ENCODE peak calls at places on chromosomes 4 and X, in six cellular contexts. One of them, this sample, is unnamed.

GRCh38 chr4:7043521-7044414 is 596 bp downstream of the TADA2B start:
- DNase-seq in CD8-positive, alpha-beta T cell: peak; percentile 51
- DNase-seq in fibroblast of lung: peak; percentile 48
- DNase-seq in neural progenitor cell: no peak
- DNase-seq in tibial nerve: no peak
- DNase-seq in kidney: peak; percentile 90
- DNase-seq in this sample: peak; percentile 37

GRCh38 chr4:143692241-143692640 is 8.2 kb downstream of the FREM3 start:
- DNase-seq in CD8-positive, alpha-beta T cell: no peak
- DNase-seq in fibroblast of lung: no peak
- DNase-seq in neural progenitor cell: no peak
- DNase-seq in tibial nerve: no peak
- DNase-seq in kidney: no peak
- DNase-seq in this sample: no peak

GRCh38 chrX:80312448-80312847 is 107.8 kb upstream of the TENT5D start:
- DNase-seq in CD8-positive, alpha-beta T cell: no peak
- DNase-seq in fibroblast of lung: no peak
- DNase-seq in neural progenitor cell: no peak
- DNase-seq in tibial nerve: no peak
- DNase-seq in kidney: no peak
- DNase-seq in this sample: no peak

GRCh38 chr4:110865611-110866254 is 242.9 kb upstream of the PITX2 start:
- DNase-seq in CD8-positive, alpha-beta T cell: no peak
- DNase-seq in fibroblast of lung: peak; percentile 92
- DNase-seq in neural progenitor cell: no peak
- DNase-seq in tibial nerve: no peak
- DNase-seq in kidney: no peak
- DNase-seq in this sample: peak; percentile 90

GRCh38 chr4:180790471-180790870 is 1452.7 kb upstream of the TENM3 start:
- DNase-seq in CD8-positive, alpha-beta T cell: no peak
- DNase-seq in fibroblast of lung: no peak
- DNase-seq in neural progenitor cell: no peak
- DNase-seq in tibial nerve: no peak
- DNase-seq in kidney: no peak
- DNase-seq in this sample: no peak

GRCh38 chr4:76485450-76485849 is 50.4 kb downstream of the SHROOM3 start:
- DNase-seq in CD8-positive, alpha-beta T cell: no peak
- DNase-seq in fibroblast of lung: peak; percentile 56
- DNase-seq in neural progenitor cell: peak; percentile 40
- DNase-seq in tibial nerve: no peak
- DNase-seq in kidney: no peak
- DNase-seq in this sample: no peak

GRCh38 chr4:41069268-41069667 is 145.1 kb downstream of the APBB2 start:
- DNase-seq in CD8-positive, alpha-beta T cell: no peak
- DNase-seq in fibroblast of lung: peak; percentile 73
- DNase-seq in neural progenitor cell: no peak
- DNase-seq in tibial nerve: no peak
- DNase-seq in kidney: no peak
- DNase-seq in this sample: no peak

GRCh38 chrX:122133478-122133877 is 1050.6 kb upstream of the GRIA3 start:
- DNase-seq in CD8-positive, alpha-beta T cell: no peak
- DNase-seq in fibroblast of lung: no peak
- DNase-seq in neural progenitor cell: no peak
- DNase-seq in tibial nerve: no peak
- DNase-seq in kidney: no peak
- DNase-seq in this sample: no peak

GRCh38 chr4:184371390-184371787 is 103.0 kb downstream of the IRF2 start:
- DNase-seq in CD8-positive, alpha-beta T cell: no peak
- DNase-seq in fibroblast of lung: no peak
- DNase-seq in neural progenitor cell: no peak
- DNase-seq in tibial nerve: no peak
- DNase-seq in kidney: no peak
- DNase-seq in this sample: no peak

GRCh38 chr4:184826315-184827266 is 823 bp upstream of the ACSL1 start:
- DNase-seq in CD8-positive, alpha-beta T cell: peak; percentile 62
- DNase-seq in fibroblast of lung: peak; percentile 26
- DNase-seq in neural progenitor cell: peak; percentile 21
- DNase-seq in tibial nerve: no peak
- DNase-seq in kidney: peak; percentile 84
- DNase-seq in this sample: no peak

GRCh38 chr4:183288955-183289354 is 31.1 kb downstream of the CLDN22 start:
- DNase-seq in CD8-positive, alpha-beta T cell: no peak
- DNase-seq in fibroblast of lung: no peak
- DNase-seq in neural progenitor cell: no peak
- DNase-seq in tibial nerve: no peak
- DNase-seq in kidney: no peak
- DNase-seq in this sample: no peak

GRCh38 chrX:13864264-13864663 is 47.4 kb upstream of the GPM6B start:
- DNase-seq in CD8-positive, alpha-beta T cell: no peak
- DNase-seq in fibroblast of lung: peak; percentile 51
- DNase-seq in neural progenitor cell: no peak
- DNase-seq in tibial nerve: no peak
- DNase-seq in kidney: no peak
- DNase-seq in this sample: peak; percentile 54

GRCh38 chr4:89839558-89839957 is 2.6 kb upstream of the SNCA start:
- DNase-seq in CD8-positive, alpha-beta T cell: no peak
- DNase-seq in fibroblast of lung: no peak
- DNase-seq in neural progenitor cell: no peak
- DNase-seq in tibial nerve: no peak
- DNase-seq in kidney: no peak
- DNase-seq in this sample: no peak

GRCh38 chr4:89836897-89837384 is at the start of gene SNCA:
- DNase-seq in CD8-positive, alpha-beta T cell: peak; percentile 6
- DNase-seq in fibroblast of lung: peak; percentile 69
- DNase-seq in neural progenitor cell: peak; percentile 88
- DNase-seq in tibial nerve: peak; percentile 28
- DNase-seq in kidney: peak; percentile 80
- DNase-seq in this sample: no peak

GRCh38 chr4:89836031-89836777 is 757 bp downstream of the SNCA start:
- DNase-seq in CD8-positive, alpha-beta T cell: no peak
- DNase-seq in fibroblast of lung: no peak
- DNase-seq in neural progenitor cell: peak; percentile 31
- DNase-seq in tibial nerve: no peak
- DNase-seq in kidney: no peak
- DNase-seq in this sample: no peak

GRCh38 chr4:89837385-89837995 is 529 bp upstream of the SNCA start:
- DNase-seq in CD8-positive, alpha-beta T cell: no peak
- DNase-seq in fibroblast of lung: peak; percentile 27
- DNase-seq in neural progenitor cell: peak; percentile 72
- DNase-seq in tibial nerve: no peak
- DNase-seq in kidney: peak; percentile 74
- DNase-seq in this sample: no peak

DNA sequence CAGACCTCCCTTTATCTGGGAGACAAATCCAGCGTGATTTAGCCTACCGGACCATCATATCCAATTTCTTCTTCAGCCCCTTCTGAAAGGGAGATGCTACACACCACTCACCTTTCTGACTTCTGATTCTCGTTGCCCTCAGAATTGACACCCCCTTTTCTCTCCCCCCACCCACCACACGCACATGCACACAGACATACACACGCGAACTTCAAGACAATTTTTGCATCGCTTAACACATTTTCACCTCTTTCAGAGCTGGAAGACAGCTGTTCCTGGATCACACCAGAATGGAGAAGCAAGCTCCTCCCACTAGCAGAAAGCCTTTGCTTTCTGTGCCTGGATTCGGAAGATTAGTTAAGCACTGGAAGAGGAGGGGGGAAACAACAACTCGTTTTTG is 1.0 kb upstream of the SNCA start:
- DNase-seq in CD8-positive, alpha-beta T cell: no peak
- DNase-seq in fibroblast of lung: peak; percentile 4
- DNase-seq in neural progenitor cell: peak; percentile 58
- DNase-seq in tibial nerve: no peak
- DNase-seq in kidney: no peak
- DNase-seq in this sample: no peak
- H3K4me3 ChIP-seq in CD8-positive, alpha-beta T cell: peak overlapping the region; percentile 47
- H3K4me3 ChIP-seq in fibroblast of lung: no peak overlapping the region
- H3K4me3 ChIP-seq in neural progenitor cell: peak overlapping the region; percentile 70
- H3K4me3 ChIP-seq in tibial nerve: peak overlapping the region; percentile 58
- H3K4me3 ChIP-seq in kidney: peak overlapping the region; percentile 63
- H3K4me3 ChIP-seq in this sample: no peak overlapping the region

GRCh38 chr4:99879458-99879857 is 14.8 kb downstream of the LAMTOR3 start:
- DNase-seq in CD8-positive, alpha-beta T cell: no peak
- DNase-seq in fibroblast of lung: no peak
- DNase-seq in neural progenitor cell: no peak
- DNase-seq in tibial nerve: no peak
- DNase-seq in kidney: no peak
- DNase-seq in this sample: no peak

GRCh38 chr4:99887837-99888236 is 6.4 kb downstream of the LAMTOR3 start:
- DNase-seq in CD8-positive, alpha-beta T cell: no peak
- DNase-seq in fibroblast of lung: peak; percentile 19
- DNase-seq in neural progenitor cell: peak; percentile 19
- DNase-seq in tibial nerve: no peak
- DNase-seq in kidney: no peak
- DNase-seq in this sample: peak; percentile 63

GRCh38 chr4:99886146-99886545 is 8.1 kb downstream of the LAMTOR3 start:
- DNase-seq in CD8-positive, alpha-beta T cell: no peak
- DNase-seq in fibroblast of lung: peak; percentile 76
- DNase-seq in neural progenitor cell: no peak
- DNase-seq in tibial nerve: no peak
- DNase-seq in kidney: no peak
- DNase-seq in this sample: peak; percentile 70

GRCh38 chr4:99885687-99886086 is 8.5 kb downstream of the LAMTOR3 start:
- DNase-seq in CD8-positive, alpha-beta T cell: no peak
- DNase-seq in fibroblast of lung: no peak
- DNase-seq in neural progenitor cell: no peak
- DNase-seq in tibial nerve: no peak
- DNase-seq in kidney: no peak
- DNase-seq in this sample: no peak

DNA sequence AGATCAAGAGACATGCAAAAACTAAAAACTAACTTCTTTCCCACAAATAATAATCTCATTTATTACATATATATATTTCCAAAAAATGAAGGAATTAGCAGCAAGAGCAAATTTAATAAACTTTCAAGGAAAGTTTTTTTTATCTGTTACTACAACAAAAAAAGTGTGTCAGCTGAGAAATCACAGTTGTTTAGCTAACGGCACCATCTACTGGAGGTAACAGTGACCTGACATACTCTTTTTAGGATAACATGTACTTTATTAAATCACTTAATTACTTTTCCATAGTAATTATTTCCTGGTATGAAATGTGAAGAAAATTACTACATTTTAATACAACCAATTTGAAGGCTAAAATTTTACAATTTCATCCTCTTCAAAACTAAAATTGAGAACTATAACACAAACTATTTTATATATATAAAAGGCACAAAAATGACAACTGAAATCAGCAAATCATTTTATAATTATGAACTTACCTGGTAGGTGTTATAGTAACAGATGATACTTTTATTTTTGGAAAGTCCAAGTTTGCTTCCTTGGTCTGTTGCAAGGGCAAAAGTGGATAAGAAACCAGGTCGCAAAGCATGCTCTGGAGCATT is 9.1 kb downstream of the LAMTOR3 start:
- DNase-seq in CD8-positive, alpha-beta T cell: peak; percentile 20
- DNase-seq in fibroblast of lung: peak; percentile 34
- DNase-seq in neural progenitor cell: peak; percentile 55
- DNase-seq in tibial nerve: no peak
- DNase-seq in kidney: no peak
- DNase-seq in this sample: peak; percentile 60
- TF ChIP-seq CTCF in CD8-positive, alpha-beta T cell: peak; percentile 67
- TF ChIP-seq CTCF in fibroblast of lung: peak; percentile 42
- TF ChIP-seq CTCF in neural progenitor cell: peak; percentile 68
- TF ChIP-seq CTCF in tibial nerve: peak; percentile 15
- TF ChIP-seq CTCF in kidney: peak; percentile 43
- TF ChIP-seq CTCF in this sample: peak; percentile 43

GRCh38 chr4:127518022-127518421 is 114.7 kb upstream of the INTU start:
- DNase-seq in CD8-positive, alpha-beta T cell: no peak
- DNase-seq in fibroblast of lung: no peak
- DNase-seq in neural progenitor cell: no peak
- DNase-seq in tibial nerve: no peak
- DNase-seq in kidney: no peak
- DNase-seq in this sample: no peak
- H3K4me3 ChIP-seq in CD8-positive, alpha-beta T cell: no peak overlapping the region
- H3K4me3 ChIP-seq in fibroblast of lung: no peak overlapping the region
- H3K4me3 ChIP-seq in neural progenitor cell: no peak overlapping the region
- H3K4me3 ChIP-seq in tibial nerve: no peak overlapping the region
- H3K4me3 ChIP-seq in kidney: no peak overlapping the region
- H3K4me3 ChIP-seq in this sample: no peak overlapping the region

GRCh38 chrX:135707880-135708279 is 5.6 kb upstream of the CT45A1 start:
- DNase-seq in CD8-positive, alpha-beta T cell: peak; percentile 12
- DNase-seq in fibroblast of lung: no peak
- DNase-seq in neural progenitor cell: peak; percentile 20
- DNase-seq in tibial nerve: no peak
- DNase-seq in kidney: no peak
- DNase-seq in this sample: no peak
- TF ChIP-seq CTCF in CD8-positive, alpha-beta T cell: no peak
- TF ChIP-seq CTCF in fibroblast of lung: no peak
- TF ChIP-seq CTCF in neural progenitor cell: peak; percentile 30
- TF ChIP-seq CTCF in tibial nerve: no peak
- TF ChIP-seq CTCF in kidney: no peak
- TF ChIP-seq CTCF in this sample: no peak

DNA sequence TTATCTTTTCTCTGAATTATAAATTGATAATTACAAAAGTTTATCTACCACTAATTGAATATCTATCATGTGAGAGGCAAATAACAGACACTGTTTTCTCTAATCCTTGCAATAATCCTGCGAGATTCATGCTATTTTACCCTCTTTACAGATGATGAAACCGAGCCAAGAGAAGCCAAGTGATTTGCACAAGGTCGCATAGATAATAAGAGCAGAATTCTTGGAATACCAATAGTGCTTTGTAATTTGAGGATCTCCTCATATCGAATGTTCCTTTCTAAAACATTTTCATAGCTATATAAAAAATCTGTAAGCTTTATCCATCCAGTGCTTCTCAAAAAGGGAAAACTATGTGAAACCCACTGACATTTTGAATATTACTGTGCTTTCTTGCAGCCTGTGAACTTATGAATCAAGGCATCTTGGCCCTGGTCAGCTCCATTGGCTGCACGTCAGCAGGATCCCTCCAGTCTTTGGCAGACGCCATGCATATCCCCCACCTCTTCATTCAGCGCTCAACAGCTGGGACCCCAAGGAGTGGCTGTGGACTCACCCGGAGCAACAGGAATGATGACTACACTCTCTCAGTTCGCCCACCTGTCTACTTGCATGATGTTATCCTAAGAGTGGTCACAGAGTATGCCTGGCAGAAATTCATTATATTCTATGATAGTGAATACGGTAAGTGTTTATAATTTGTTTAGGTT is 743.8 kb upstream of the ATOH1 start:
- DNase-seq in CD8-positive, alpha-beta T cell: no peak
- DNase-seq in fibroblast of lung: peak; percentile 10
- DNase-seq in neural progenitor cell: peak; percentile 19
- DNase-seq in tibial nerve: no peak
- DNase-seq in kidney: no peak
- DNase-seq in this sample: no peak
- H3K4me3 ChIP-seq in CD8-positive, alpha-beta T cell: no peak overlapping the region
- H3K4me3 ChIP-seq in fibroblast of lung: no peak overlapping the region
- H3K4me3 ChIP-seq in neural progenitor cell: no peak overlapping the region
- H3K4me3 ChIP-seq in tibial nerve: no peak overlapping the region
- H3K4me3 ChIP-seq in kidney: no peak overlapping the region
- H3K4me3 ChIP-seq in this sample: no peak overlapping the region

DNA sequence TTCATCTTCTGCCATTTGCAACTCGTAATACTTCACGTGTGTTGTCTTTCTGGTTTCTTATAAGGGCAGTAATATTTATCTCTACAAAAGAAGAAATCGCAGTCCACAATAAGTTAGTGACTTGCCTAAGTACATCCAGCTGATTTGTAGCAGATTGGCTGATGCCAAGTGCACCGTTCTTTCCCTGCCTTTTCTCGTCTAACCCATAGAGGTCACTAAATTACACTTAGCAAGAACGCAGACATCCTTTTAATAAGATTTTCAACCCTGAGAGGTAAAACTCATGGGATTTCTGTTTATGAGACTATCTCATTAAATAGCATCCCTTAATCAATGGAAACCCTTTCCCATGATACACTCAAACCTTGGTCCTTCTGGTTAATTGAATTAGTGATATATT is 408.6 kb upstream of the ACTRT1 start:
- DNase-seq in CD8-positive, alpha-beta T cell: no peak
- DNase-seq in fibroblast of lung: no peak
- DNase-seq in neural progenitor cell: peak; percentile 10
- DNase-seq in tibial nerve: no peak
- DNase-seq in kidney: no peak
- DNase-seq in this sample: no peak
- TF ChIP-seq CTCF in CD8-positive, alpha-beta T cell: no peak
- TF ChIP-seq CTCF in fibroblast of lung: no peak
- TF ChIP-seq CTCF in neural progenitor cell: peak; percentile 40
- TF ChIP-seq CTCF in tibial nerve: no peak
- TF ChIP-seq CTCF in kidney: no peak
- TF ChIP-seq CTCF in this sample: no peak

This sample was measured in fibroblast of the aortic adventitia.